ENCODE peak calls at places on chromosomes 4 and X, in nine cellular contexts. K, M, W, X, O, G, C, B and D are unnamed samples.

GRCh38 chr4:27217261-27217769 is 356.7 kb downstream of the STIM2 start:
- DNase-seq in K (no peak), M (no peak), W (no peak), X (no peak), O (no peak), G (no peak), C (peak; percentile 89), B (no peak), D (no peak)

GRCh38 chrX:119573222-119573621 is 1.1 kb upstream of the UBE2A start:
- DNase-seq in K (no peak), M (no peak), W (no peak), X (no peak), O (no peak), G (no peak), C (no peak), B (no peak), D (no peak)

GRCh38 chr4:77264826-77265225 is 107.8 kb downstream of the CCNG2 start:
- DNase-seq in K (no peak), M (no peak), W (no peak), X (no peak), O (no peak), G (no peak), C (no peak), B (no peak), D (no peak)

GRCh38 chrX:130171446-130172126 is at the start of gene RAB33A:
- DNase-seq in K (peak; percentile 82), M (peak; percentile 56), W (no peak), X (peak; percentile 74), O (no peak), G (no peak), C (peak; percentile 28), B (peak; percentile 18), D (peak; percentile 90)

GRCh38 chr4:7050481-7051143 is 7.4 kb downstream of the TADA2B start:
- DNase-seq in K (no peak), M (no peak), W (no peak), X (no peak), O (no peak), G (no peak), C (no peak), B (no peak), D (no peak)

GRCh38 chr4:16967722-16968121 is 69.3 kb upstream of the LDB2 start:
- DNase-seq in K (peak; percentile 30), M (no peak), W (no peak), X (no peak), O (no peak), G (peak; percentile 27), C (peak; percentile 59), B (peak; percentile 45), D (no peak)

GRCh38 chr4:8332038-8332857 is 62.7 kb downstream of the HTRA3 start:
- DNase-seq in K (peak; percentile 9), M (no peak), W (no peak), X (no peak), O (no peak), G (no peak), C (no peak), B (no peak), D (no peak)

GRCh38 chrX:38973327-38973726 is 172.1 kb downstream of the MID1IP1 start:
- DNase-seq in K (no peak), M (no peak), W (no peak), X (no peak), O (no peak), G (no peak), C (no peak), B (no peak), D (no peak)

GRCh38 chrX:71053217-71053621 is 14.9 kb downstream of the SNX12 start:
- DNase-seq in K (no peak), M (peak; percentile 84), W (no peak), X (no peak), O (no peak), G (peak; percentile 7), C (peak; percentile 13), B (no peak), D (peak; percentile 83)

GRCh38 chrX:137548261-137548660 is 17.7 kb upstream of the ZIC3 start:
- DNase-seq in K (no peak), M (no peak), W (no peak), X (no peak), O (no peak), G (no peak), C (no peak), B (no peak), D (peak; percentile 56)
- H3K4me3 ChIP-seq in K (no peak overlapping the region), M (peak overlapping the region; percentile 37), W (no peak overlapping the region), X (no peak overlapping the region), O (no peak overlapping the region), G (no peak overlapping the region), C (no peak overlapping the region), B (no peak overlapping the region), D (peak overlapping the region; percentile 37)

DNA sequence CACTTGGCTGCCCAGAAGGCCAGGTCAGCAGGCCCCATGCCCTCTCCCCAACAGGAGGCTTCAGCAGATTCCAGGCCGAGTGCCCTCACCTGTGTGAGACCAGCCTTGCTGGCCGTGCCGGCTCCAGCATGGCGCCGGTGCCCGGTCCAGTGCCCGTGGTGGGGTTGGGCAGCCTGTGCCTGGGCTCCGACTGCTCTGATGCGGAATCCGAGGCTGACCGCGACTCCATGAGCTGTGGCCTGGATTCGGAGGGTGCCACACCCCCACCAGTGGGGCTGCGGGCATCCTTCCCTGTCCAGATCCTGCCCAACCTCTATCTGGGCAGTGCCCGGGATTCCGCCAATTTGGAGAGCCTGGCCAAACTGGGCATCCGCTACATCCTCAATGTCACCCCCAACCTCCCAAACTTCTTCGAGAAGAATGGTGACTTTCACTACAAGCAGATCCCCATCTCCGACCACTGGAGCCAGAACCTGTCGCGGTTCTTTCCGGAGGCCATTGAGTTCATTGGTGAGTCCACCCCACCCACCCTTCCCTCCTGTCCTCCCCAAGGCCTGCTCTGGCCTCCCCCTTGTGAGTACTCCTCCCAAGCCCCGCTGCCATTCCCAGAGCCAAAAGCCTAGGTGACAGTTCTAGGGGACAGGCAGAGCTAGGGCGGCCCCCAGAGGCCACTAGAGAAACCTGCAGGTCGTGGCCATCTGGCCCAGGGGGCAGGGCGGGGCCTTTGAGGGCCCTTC is 2.3 kb downstream of the DUSP9 start:
- DNase-seq in K (peak; percentile 26), M (peak; percentile 81), W (peak; percentile 41), X (no peak), O (no peak), G (peak; percentile 38), C (no peak), B (no peak), D (peak; percentile 94)
- H3K27me3 ChIP-seq in K (peaks cover 16% of the 10 kb centered on the region), M (peaks cover 53% of the 10 kb centered on the region), W (peaks cover 17% of the 10 kb centered on the region), X (no peaks in the 10 kb centered on the region), O (no peaks in the 10 kb centered on the region), G (peaks cover 10% of the 10 kb centered on the region), C (peaks cover 11% of the 10 kb centered on the region), B (peaks cover 51% of the 10 kb centered on the region), D (peaks cover 49% of the 10 kb centered on the region)

GRCh38 chr4:2365054-2365912 is 53.2 kb downstream of the ZFYVE28 start:
- DNase-seq in K (no peak), M (no peak), W (no peak), X (no peak), O (no peak), G (no peak), C (no peak), B (no peak), D (peak; percentile 56)
- H3K4me3 ChIP-seq in K (peak overlapping the region; percentile 56), M (no peak overlapping the region), W (peak overlapping the region; percentile 21), X (no peak overlapping the region), O (no peak overlapping the region), G (peak overlapping the region; percentile 33), C (peak overlapping the region; percentile 59), B (peak overlapping the region; percentile 64), D (no peak overlapping the region)

GRCh38 chrX:1853447-1853846 is 238.6 kb downstream of the ASMT start:
- DNase-seq in K (no peak), M (no peak), W (no peak), X (no peak), O (no peak), G (no peak), C (no peak), B (no peak), D (no peak)

GRCh38 chrX:1852082-1852481 is 237.2 kb downstream of the ASMT start:
- DNase-seq in K (no peak), M (no peak), W (no peak), X (no peak), O (no peak), G (no peak), C (no peak), B (no peak), D (no peak)

GRCh38 chrX:1853916-1854315 is 239.1 kb downstream of the ASMT start:
- DNase-seq in K (no peak), M (no peak), W (no peak), X (no peak), O (no peak), G (no peak), C (no peak), B (no peak), D (no peak)

DNA sequence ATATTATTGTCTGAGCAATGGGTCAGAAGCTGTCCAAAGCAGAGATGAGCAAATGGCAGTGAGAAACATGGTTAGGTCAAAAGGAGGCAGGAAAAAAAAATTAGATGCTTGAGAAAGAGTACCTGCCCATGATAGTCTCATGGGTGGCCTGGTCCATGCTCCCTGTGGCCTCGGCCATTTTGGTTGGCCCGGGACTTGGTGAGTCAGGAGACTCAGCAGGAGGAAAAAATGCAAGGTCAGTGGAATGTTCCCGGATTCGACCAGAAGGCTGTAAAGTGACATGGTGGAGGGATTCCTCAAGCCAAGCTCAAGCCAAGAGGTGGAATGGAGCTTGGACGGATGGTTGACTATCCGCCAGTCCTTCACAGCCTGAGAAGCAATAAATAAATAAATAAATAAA is 236.7 kb downstream of the ASMT start:
- DNase-seq in K (no peak), M (no peak), W (no peak), X (no peak), O (no peak), G (no peak), C (no peak), B (no peak), D (no peak)
- H3K27me3 ChIP-seq in K (no peaks in the 10 kb centered on the region), M (no peaks in the 10 kb centered on the region), W (no peaks in the 10 kb centered on the region), X (no peaks in the 10 kb centered on the region), O (no peaks in the 10 kb centered on the region), G (no peaks in the 10 kb centered on the region), C (no peaks in the 10 kb centered on the region), B (no peaks in the 10 kb centered on the region), D (no peaks in the 10 kb centered on the region)

DNA sequence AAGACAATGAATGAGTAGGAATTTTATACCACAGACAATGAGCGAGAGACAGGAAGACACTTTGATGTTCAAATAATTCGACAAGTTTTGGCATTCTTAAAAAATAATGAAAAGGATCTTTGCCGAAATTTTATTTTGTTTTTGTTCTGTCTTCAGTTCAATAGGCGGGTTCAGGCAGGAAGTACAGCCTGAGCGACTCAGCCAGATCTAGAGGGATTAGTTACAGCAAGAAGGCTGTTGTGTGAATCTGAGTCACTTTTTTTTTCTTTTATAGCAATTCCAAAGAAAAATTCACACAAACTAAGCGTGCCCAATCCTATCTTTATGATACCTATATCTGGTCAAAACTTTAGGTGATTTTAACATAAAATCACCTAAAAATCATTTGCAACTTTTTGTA is 505.4 kb upstream of the FAM241A start:
- DNase-seq in K (no peak), M (peak; percentile 15), W (no peak), X (no peak), O (no peak), G (no peak), C (peak; percentile 29), B (no peak), D (no peak)
- H3K4me3 ChIP-seq in K (no peak overlapping the region), M (no peak overlapping the region), W (no peak overlapping the region), X (no peak overlapping the region), O (no peak overlapping the region), G (no peak overlapping the region), C (no peak overlapping the region), B (no peak overlapping the region), D (no peak overlapping the region)